ENCODE peak calls at places on chromosomes 16 and 17, in nine cellular contexts. C is tibial artery, S is mammary epithelial cell, D is cardiac fibroblast, E is glutamatergic neuron, T is endothelial cell of umbilical vein, H is kidney epithelial cell, A is cardiac muscle cell, B is AG04450. V is an unnamed sample.

GRCh38 chr17:78806451-78806850 is 24.4 kb upstream of the CYTH1 start:
- DNase-seq in T (no peak), E (no peak), C (no peak), D (no peak), S (no peak), B (no peak), H (no peak), A (no peak), V (no peak)

GRCh38 chr17:67311551-67311950 is 54.8 kb downstream of the PSMD12 start:
- DNase-seq in A (no peak), E (no peak), B (no peak), T (no peak), C (no peak), D (no peak), H (no peak), S (no peak), V (no peak)

GRCh38 chr17:62869885-62870580 is 61.9 kb upstream of the MARCHF10 start:
- DNase-seq in A (peak), B (no peak), T (no peak), E (peak), C (no peak), D (peak), S (peak), H (no peak), V (peak)

GRCh38 chr17:81406117-81406953 is 11.1 kb downstream of the BAHCC1 start:
- DNase-seq in B (no peak), A (no peak), E (no peak), H (no peak), D (no peak), T (no peak), S (no peak), C (no peak), V (no peak)

GRCh38 chr17:73829676-73830280 is 185.5 kb upstream of the SDK2 start:
- DNase-seq in D (no peak), E (no peak), H (no peak), S (no peak), C (peak), T (no peak), B (no peak), A (no peak), V (no peak)

GRCh38 chr16:24683847-24684493 is 45.5 kb upstream of the TNRC6A start:
- DNase-seq in B (no peak), T (no peak), H (no peak), S (no peak), E (no peak), D (no peak), C (no peak), A (no peak), V (no peak)

GRCh38 chr16:75424096-75424762 is 9.1 kb downstream of the CFDP1 start:
- DNase-seq in D (no peak), E (no peak), H (no peak), T (no peak), C (no peak), S (no peak), A (peak), B (no peak), V (no peak)

GRCh38 chr16:55821210-55821609 is 11.7 kb downstream of the CES1 start:
- DNase-seq in T (no peak), E (no peak), C (no peak), D (no peak), B (no peak), A (no peak), H (no peak), S (no peak), V (no peak)

GRCh38 chr17:40178021-40178601 is 841 bp downstream of the RAPGEFL1 start:
- DNase-seq in T (no peak), D (no peak), A (no peak), E (peak), H (no peak), S (no peak), B (no peak), C (no peak), V (no peak)

GRCh38 chr17:34579979-34580684 is 750 bp downstream of the TMEM132E start:
- DNase-seq in T (peak), D (peak), B (no peak), S (peak), H (no peak), E (peak), A (peak), C (no peak), V (no peak)

GRCh38 chr17:39235555-39236221 is 9.9 kb upstream of the STAC2 start:
- DNase-seq in E (peak), C (peak), B (no peak), A (peak), H (peak), T (peak), D (peak), S (peak), V (peak)

GRCh38 chr16:72256398-72257048 is 84.6 kb upstream of the PMFBP1 start:
- DNase-seq in E (no peak), A (peak), D (peak), B (peak), T (no peak), H (peak), S (peak), C (no peak), V (peak)

GRCh38 chr17:38881600-38882191 is 11.8 kb downstream of the LASP1 start:
- DNase-seq in A (peak), H (no peak), E (no peak), C (peak), D (peak), T (peak), B (no peak), S (no peak), V (peak)

GRCh38 chr16:14181371-14182050 is 110.4 kb downstream of the MRTFB start:
- DNase-seq in C (no peak), D (peak), B (peak), A (peak), T (peak), S (peak), E (no peak), H (no peak), V (peak)

GRCh38 chr17:64214950-64215349 is 48.1 kb downstream of the TEX2 start:
- DNase-seq in A (no peak), E (no peak), D (no peak), C (no peak), B (no peak), H (no peak), T (no peak), S (no peak), V (no peak)

GRCh38 chr17:53176629-53177028 is 646.1 kb upstream of the KIF2B start:
- DNase-seq in D (no peak), H (no peak), B (no peak), C (no peak), A (no peak), E (no peak), S (no peak), T (no peak), V (no peak)

GRCh38 chr17:66925811-66926500 is 38.6 kb upstream of the CACNG4 start:
- DNase-seq in S (no peak), C (no peak), D (no peak), E (no peak), B (no peak), T (no peak), H (no peak), A (no peak), V (no peak)

GRCh38 chr17:37743612-37743874 is 1.3 kb downstream of the HNF1B start:
- DNase-seq in A (no peak), D (no peak), H (no peak), S (no peak), E (peak), C (no peak), B (no peak), T (no peak), V (no peak)

GRCh38 chr17:17665255-17665654 is 16.0 kb upstream of the RAI1 start:
- DNase-seq in S (no peak), H (no peak), B (no peak), A (no peak), E (no peak), T (no peak), D (no peak), C (no peak), V (no peak)

GRCh38 chr17:17666111-17666714 is 15.0 kb upstream of the RAI1 start:
- DNase-seq in H (no peak), A (peak), S (peak), D (peak), C (no peak), E (no peak), B (no peak), T (no peak), V (peak)

GRCh38 chr17:17667947-17668346 is 13.3 kb upstream of the RAI1 start:
- DNase-seq in H (no peak), E (no peak), T (no peak), S (no peak), C (no peak), A (no peak), B (no peak), D (no peak), V (no peak)

GRCh38 chr17:17668358-17668757 is 12.9 kb upstream of the RAI1 start:
- DNase-seq in A (no peak), E (no peak), D (no peak), C (no peak), T (no peak), H (no peak), B (no peak), S (no peak), V (no peak)

GRCh38 chr17:17667231-17667630 is 14.0 kb upstream of the RAI1 start:
- DNase-seq in B (no peak), A (no peak), D (no peak), C (no peak), E (no peak), H (no peak), S (no peak), T (no peak), V (no peak)
- TF ChIP-seq CTCF in B (no peak), A (no peak), D (no peak), C (no peak), E (no peak), H (no peak), S (no peak), T (no peak), V (no peak)

DNA sequence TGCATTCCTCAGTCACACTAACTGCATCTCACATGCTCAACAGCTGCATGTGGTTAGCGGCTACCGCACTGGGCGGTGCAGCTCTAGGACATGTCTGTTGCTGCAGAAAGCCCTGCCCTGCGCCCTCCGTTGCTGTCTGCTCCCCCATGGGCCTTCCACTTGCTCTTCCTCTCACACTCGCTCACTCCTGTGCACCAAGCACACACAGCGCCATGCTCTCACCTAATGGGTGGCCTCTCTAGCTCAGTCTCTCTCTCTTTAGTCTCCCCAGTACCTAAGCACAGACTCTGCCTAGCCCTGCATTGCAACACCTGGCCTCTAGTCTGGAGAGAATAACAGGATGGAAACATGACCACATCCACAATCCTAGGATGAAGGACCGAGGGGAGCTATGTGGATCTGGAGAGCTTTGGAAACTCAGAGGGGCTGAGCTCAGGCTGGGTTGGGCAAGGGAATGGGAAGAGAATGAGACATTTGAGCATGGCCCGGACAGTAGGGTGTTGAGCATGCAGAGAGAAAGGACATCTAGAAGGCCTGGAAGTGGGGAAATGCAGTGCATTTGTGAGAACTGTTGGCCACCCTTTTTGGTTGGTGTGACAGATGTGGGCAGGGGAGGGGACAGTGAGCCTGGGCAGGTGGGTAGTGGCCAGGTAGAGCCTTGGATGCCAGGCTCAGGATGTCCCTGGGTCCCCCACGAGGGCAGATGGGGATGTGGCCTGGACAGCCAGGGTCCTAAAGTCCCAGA is 16.0 kb downstream of the SGCA start:
- DNase-seq in C (no peak), E (no peak), S (peak), D (peak), B (no peak), H (no peak), A (peak), T (no peak), V (peak)
- TF ChIP-seq CTCF in C (no peak), E (no peak), S (no peak), D (no peak), B (peak), H (no peak), A (no peak), T (no peak), V (peak)

DNA sequence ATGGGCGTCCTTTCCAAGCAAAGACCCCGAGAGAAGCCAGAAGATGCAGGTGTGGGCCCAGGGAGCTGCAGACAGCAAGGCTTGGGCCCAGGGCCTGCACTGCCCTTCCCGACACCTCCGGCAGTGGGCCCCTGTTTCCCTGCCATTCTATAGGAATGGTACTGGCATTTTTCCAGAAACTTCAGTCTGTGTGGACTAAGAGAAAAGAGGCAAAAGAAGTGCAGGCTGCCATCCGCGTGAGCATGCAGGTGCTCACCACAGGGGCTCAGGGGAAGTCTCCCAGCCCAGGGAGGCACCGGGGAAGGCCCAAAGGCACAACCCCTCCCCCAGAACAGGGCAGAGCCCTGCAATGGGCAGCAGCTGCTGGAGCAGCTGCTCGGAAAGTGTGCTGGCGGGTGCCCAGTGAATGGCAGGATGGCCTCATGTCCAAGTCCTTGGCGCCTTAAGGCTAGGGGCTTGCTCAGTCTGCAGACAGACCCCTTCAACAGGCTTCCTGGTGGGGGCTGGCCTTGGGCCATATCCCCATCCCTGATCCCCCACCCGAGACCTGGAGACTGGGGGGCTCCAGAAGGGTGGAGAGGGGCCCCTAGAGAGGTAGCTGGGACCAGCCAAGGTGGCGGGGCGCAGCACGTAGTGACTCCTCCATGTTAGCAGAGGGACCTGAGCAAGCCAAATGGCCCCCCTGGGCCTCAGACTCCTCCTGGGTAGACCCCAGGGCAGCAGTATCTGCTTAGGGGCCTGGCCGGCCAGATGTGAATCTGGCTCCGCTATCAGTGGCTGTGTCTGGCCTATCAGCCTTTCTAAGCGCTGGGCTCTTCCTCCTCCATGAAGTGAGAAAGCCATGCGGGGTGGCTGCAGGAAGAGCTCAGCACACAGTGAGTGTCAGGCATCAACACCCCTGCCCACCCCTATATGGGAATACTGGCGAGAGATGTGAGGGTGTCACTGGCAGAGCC is 6.7 kb upstream of the TPPP3 start:
- DNase-seq in D (no peak), H (no peak), S (no peak), B (no peak), C (no peak), E (no peak), A (no peak), T (no peak), V (no peak)
- TF ChIP-seq CTCF in D (no peak), H (no peak), S (no peak), B (no peak), C (no peak), E (no peak), A (no peak), T (no peak), V (no peak)

GRCh38 chr17:58210922-58211321 is 8.1 kb downstream of the MKS1 start:
- DNase-seq in A (no peak), S (no peak), H (no peak), D (no peak), T (no peak), E (no peak), B (no peak), C (no peak), V (no peak)
- TF ChIP-seq CTCF in A (no peak), S (peak), H (peak), D (peak), T (peak), E (peak), B (no peak), C (no peak), V (no peak)